ENCODE peak calls at places on chromosomes 11 and 22, in four cellular contexts. O is fibroblast of mammary gland, J is right atrium auricular region, W is coronary artery. X is an unnamed sample.

GRCh38 chr11:3198815-3199214 is 19.8 kb downstream of the MRGPRG start:
- DNase-seq in J (no peak), O (no peak), W (peak), X (no peak)

GRCh38 chr11:130478881-130479280 is 30.4 kb downstream of the ADAMTS15 start:
- DNase-seq in J (no peak), W (no peak), O (peak), X (no peak)

GRCh38 chr11:6319001-6319878 is 1.1 kb downstream of the CAVIN3 start:
- DNase-seq in J (peak), O (peak), W (peak), X (peak)

GRCh38 chr11:58493676-58494075 is 14.2 kb downstream of the OR5B21 start:
- DNase-seq in J (no peak), W (no peak), O (peak), X (peak)

GRCh38 chr11:116532066-116532465 is 240.7 kb downstream of the BUD13 start:
- DNase-seq in W (peak), J (no peak), O (no peak), X (no peak)

GRCh38 chr11:108135845-108136599 is 14.7 kb downstream of the ACAT1 start:
- DNase-seq in W (no peak), J (no peak), O (peak), X (no peak)

GRCh38 chr11:75029836-75030631 is 41.3 kb downstream of the NEU3 start:
- DNase-seq in W (no peak), O (peak), J (peak), X (no peak)

GRCh38 chr22:29482253-29482652 is 2.2 kb downstream of the NEFH start:
- DNase-seq in O (no peak), W (no peak), J (no peak), X (no peak)

GRCh38 chr11:41392591-41392990 is 66.9 kb downstream of the LRRC4C start:
- DNase-seq in O (no peak), W (no peak), J (no peak), X (no peak)

GRCh38 chr11:95341246-95341645 is 110.2 kb upstream of the SESN3 start:
- DNase-seq in J (no peak), O (peak), W (no peak), X (no peak)

GRCh38 chr22:46589871-46590271 is 30.3 kb upstream of the GRAMD4 start:
- DNase-seq in W (no peak), J (no peak), O (no peak), X (no peak)

GRCh38 chr11:64566915-64567882 is 23.8 kb upstream of the SLC22A12 start:
- DNase-seq in O (no peak), W (no peak), J (no peak), X (no peak)
- H3K4me3 ChIP-seq in O (no peak), W (no peak), J (no peak), X (no peak)

DNA sequence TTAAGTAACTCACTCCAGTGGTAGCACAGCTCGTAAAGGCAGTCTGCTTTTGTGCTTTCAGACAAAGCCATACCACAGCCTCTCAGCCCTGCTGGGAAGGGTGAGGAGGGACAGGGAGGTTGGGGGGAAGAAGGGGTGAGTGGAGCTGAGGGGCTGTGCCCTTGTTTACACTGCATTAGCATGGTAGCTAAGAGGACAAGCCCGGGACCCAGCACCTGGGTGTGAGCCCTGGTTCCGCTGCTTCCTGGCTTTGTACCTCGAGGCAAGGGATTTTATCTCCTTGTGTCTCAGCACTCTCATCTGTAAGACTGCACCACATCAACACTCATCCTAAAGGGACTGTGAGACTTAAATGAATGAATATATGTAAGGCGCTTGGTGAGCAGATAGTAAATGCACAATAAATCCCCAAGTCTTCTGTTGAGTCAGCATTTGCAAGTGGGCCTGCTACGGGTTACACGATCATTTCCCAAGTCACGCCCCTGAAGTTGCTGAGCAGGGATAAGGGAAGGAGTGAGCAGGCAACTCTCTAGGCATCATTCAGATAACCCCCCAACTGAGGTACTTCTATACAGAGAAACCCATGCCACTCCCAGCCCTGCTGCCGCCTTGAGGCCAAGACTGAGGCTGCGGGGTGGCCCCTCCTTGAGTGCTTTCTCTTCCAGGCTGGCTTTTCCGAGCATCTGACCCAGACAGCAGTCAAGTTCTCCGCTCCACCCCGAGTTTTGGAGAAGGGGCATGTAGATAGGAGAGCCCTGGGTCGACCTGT is 7.5 kb downstream of the RASD2 start:
- DNase-seq in O (no peak), W (no peak), J (no peak), X (no peak)
- TF ChIP-seq CTCF in O (peak), W (no peak), J (no peak), X (no peak)

GRCh38 chr11:119369035-119369925 is 12.2 kb downstream of the USP2 start:
- DNase-seq in O (peak), W (no peak), J (no peak), X (no peak)

GRCh38 chr11:119371778-119372182 is 9.7 kb downstream of the USP2 start:
- DNase-seq in O (no peak), J (no peak), W (no peak), X (peak)

GRCh38 chr11:119372260-119373058 is 9.0 kb downstream of the USP2 start:
- DNase-seq in W (no peak), J (no peak), O (no peak), X (no peak)

GRCh38 chr11:119370486-119371046 is 10.9 kb downstream of the USP2 start:
- DNase-seq in O (no peak), W (no peak), J (no peak), X (no peak)

DNA sequence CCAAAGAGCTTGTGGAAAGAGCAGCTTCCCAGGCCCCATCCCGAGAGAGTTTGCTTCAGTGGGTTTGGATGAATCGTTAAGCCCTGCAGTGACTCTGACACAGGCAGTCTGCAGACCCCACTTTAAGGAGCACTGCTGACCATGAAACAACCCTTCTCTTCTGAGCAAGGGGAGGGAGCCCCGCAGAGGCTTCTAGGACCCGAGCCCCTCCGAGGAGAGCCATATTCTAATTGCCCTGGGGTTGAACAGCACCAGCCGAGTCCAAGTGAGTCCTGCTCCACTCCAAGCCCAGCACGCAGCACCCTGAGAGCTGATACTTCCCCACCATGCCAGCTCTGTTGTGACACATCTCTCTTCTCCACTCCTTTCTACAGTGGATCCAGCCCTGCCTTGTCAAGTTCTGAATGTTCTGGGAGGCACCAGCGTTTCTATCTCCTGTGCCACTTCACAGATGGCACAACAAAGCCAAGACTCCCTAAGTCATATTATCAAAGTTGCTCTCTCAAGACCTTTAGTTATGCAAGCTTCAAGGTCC is 10.4 kb downstream of the USP2 start:
- DNase-seq in W (no peak), O (no peak), J (no peak), X (no peak)
- H3K4me3 ChIP-seq in W (no peak), O (no peak), J (no peak), X (no peak)

DNA sequence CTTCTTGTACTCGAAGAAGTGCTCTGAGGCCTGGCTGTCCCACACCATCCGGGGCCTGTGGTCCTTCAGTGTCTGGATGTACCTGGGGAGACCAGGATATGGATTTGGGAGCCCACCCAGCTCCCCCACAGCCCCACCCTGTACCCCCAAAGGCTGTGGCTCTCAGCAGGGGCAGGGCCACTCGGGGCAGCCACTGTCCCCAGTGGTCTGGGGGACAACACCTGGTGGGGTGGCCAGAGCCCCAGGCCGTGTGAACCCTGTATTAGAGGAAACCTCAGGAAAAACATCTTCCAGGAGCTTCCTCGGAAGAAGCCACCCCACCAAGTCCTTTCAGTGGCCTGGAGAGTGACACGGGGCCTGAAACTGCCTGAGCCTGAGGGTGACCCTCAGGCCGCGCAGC is 27.8 kb downstream of the TSPAN4 start:
- DNase-seq in O (no peak), W (no peak), J (no peak), X (no peak)
- TF ChIP-seq CTCF in O (no peak), W (no peak), J (no peak), X (no peak)

GRCh38 chr11:17388609-17389204 is at the start of gene KCNJ11:
- DNase-seq in W (no peak), J (no peak), O (no peak), X (no peak)

GRCh38 chr11:17387811-17388210 is 648 bp downstream of the KCNJ11 start:
- DNase-seq in W (no peak), J (no peak), O (no peak), X (no peak)

GRCh38 chr11:17391493-17392355 is 3.3 kb upstream of the KCNJ11 start:
- DNase-seq in J (no peak), W (no peak), O (no peak), X (no peak)

GRCh38 chr11:17389205-17389956 is 922 bp upstream of the KCNJ11 start:
- DNase-seq in O (no peak), J (no peak), W (no peak), X (peak)

GRCh38 chr11:17389957-17390649 is 1.6 kb upstream of the KCNJ11 start:
- DNase-seq in W (no peak), O (no peak), J (no peak), X (no peak)
- H3K4me3 ChIP-seq in W (peak), O (no peak), J (no peak), X (no peak)

GRCh38 chr11:62805044-62805892 is at the start of gene NXF1:
- DNase-seq in W (peak), J (peak), O (peak), X (peak)
- TF ChIP-seq CTCF in W (no peak), J (peak), O (no peak), X (no peak)

DNA sequence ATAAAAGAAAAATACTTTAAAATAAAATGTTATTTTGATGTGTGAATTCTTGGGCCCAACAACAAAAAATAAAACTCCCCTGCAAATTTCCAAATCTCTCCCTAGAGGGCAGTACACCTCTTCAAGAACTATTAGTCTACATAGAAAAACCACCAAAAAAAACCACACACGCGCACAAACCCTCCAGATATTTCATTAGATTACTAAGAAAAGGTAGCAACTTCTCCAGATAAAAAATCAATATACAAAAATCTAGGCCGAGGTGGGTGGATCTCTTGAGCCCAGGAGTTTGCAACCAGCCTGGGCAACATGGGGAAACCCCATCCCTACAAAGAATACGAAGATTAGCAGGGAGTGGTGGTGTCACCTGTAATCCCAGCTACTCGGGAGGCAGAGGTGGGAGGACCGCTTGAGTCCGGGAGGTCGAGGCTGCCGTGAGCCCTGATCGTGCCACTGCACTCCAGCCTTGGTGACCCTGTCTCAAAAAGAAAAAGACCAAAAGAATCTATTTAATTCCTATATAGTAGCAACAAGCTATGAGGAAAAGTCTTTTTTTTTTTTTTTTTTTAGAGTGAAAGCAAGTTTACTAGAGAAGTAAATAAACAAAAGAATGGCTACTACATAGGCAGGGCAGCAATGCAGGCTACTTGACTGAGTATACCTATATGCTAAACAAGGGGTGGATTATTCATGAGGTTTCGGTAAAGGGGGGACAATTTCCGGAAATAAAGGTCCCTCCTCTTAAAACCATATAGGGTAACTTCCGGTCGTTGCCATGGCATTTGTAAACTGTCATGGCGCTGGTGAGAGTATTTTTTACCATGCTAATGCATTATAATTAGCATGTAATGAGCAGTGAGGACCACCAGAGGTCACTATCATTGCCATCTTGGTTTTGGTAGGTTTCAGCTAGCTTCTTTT is 13.1 kb downstream of the B3GNT6 start:
- DNase-seq in O (peak), W (no peak), J (peak), X (peak)
- H3K4me3 ChIP-seq in O (peak), W (peak), J (peak), X (peak)

GRCh38 chr11:69374110-69374981 is 80.4 kb downstream of the MYEOV start:
- DNase-seq in J (peak), W (peak), O (no peak), X (no peak)
- TF ChIP-seq CTCF in J (no peak), W (no peak), O (no peak), X (no peak)

X was measured in bronchial epithelial cell.